ENCODE peak calls at places on chromosomes 13 and 19, in four cellular contexts. One of them, this sample, is unnamed.

GRCh38 chr19:47573076-47574026 is at the start of gene ZNF541:
- DNase-seq in activated naive CD8-positive, alpha-beta T cell treated with anti-CD3 and anti-CD28 coated beads for 36 hours: peak
- DNase-seq in colonic mucosa: peak
- DNase-seq in CD4-positive, alpha-beta T cell: peak
- DNase-seq in this sample: peak

GRCh38 chr19:45179063-45179847 is 671 bp downstream of the BLOC1S3 start:
- DNase-seq in colonic mucosa: no peak
- DNase-seq in CD4-positive, alpha-beta T cell: no peak
- DNase-seq in activated naive CD8-positive, alpha-beta T cell treated with anti-CD3 and anti-CD28 coated beads for 36 hours: peak
- DNase-seq in this sample: peak

GRCh38 chr19:47274891-47275865 is 493 bp downstream of the INAFM1 start:
- DNase-seq in CD4-positive, alpha-beta T cell: peak
- DNase-seq in activated naive CD8-positive, alpha-beta T cell treated with anti-CD3 and anti-CD28 coated beads for 36 hours: no peak
- DNase-seq in colonic mucosa: no peak
- DNase-seq in this sample: no peak

GRCh38 chr13:33208290-33208990 is 77.1 kb downstream of the STARD13 start:
- DNase-seq in activated naive CD8-positive, alpha-beta T cell treated with anti-CD3 and anti-CD28 coated beads for 36 hours: no peak
- DNase-seq in CD4-positive, alpha-beta T cell: no peak
- DNase-seq in colonic mucosa: peak
- DNase-seq in this sample: no peak

GRCh38 chr19:1161716-1162115 is 12.4 kb downstream of the SBNO2 start:
- DNase-seq in colonic mucosa: no peak
- DNase-seq in activated naive CD8-positive, alpha-beta T cell treated with anti-CD3 and anti-CD28 coated beads for 36 hours: no peak
- DNase-seq in CD4-positive, alpha-beta T cell: no peak
- DNase-seq in this sample: no peak

GRCh38 chr19:18100710-18101109 is 3.1 kb downstream of the MAST3 start:
- DNase-seq in colonic mucosa: no peak
- DNase-seq in CD4-positive, alpha-beta T cell: no peak
- DNase-seq in activated naive CD8-positive, alpha-beta T cell treated with anti-CD3 and anti-CD28 coated beads for 36 hours: no peak
- DNase-seq in this sample: no peak

GRCh38 chr13:65112123-65113075 is 2117.7 kb downstream of the PCDH9 start:
- DNase-seq in colonic mucosa: no peak
- DNase-seq in activated naive CD8-positive, alpha-beta T cell treated with anti-CD3 and anti-CD28 coated beads for 36 hours: no peak
- DNase-seq in CD4-positive, alpha-beta T cell: no peak
- DNase-seq in this sample: no peak

GRCh38 chr13:26847281-26847680 is 86.7 kb upstream of the GPR12 start:
- DNase-seq in activated naive CD8-positive, alpha-beta T cell treated with anti-CD3 and anti-CD28 coated beads for 36 hours: no peak
- DNase-seq in colonic mucosa: no peak
- DNase-seq in CD4-positive, alpha-beta T cell: no peak
- DNase-seq in this sample: no peak

GRCh38 chr19:31546561-31546960 is 197.3 kb upstream of the TSHZ3 start:
- DNase-seq in CD4-positive, alpha-beta T cell: no peak
- DNase-seq in colonic mucosa: no peak
- DNase-seq in activated naive CD8-positive, alpha-beta T cell treated with anti-CD3 and anti-CD28 coated beads for 36 hours: no peak
- DNase-seq in this sample: no peak

GRCh38 chr13:24605923-24606372 is 74.3 kb upstream of the ATP12A start:
- DNase-seq in activated naive CD8-positive, alpha-beta T cell treated with anti-CD3 and anti-CD28 coated beads for 36 hours: no peak
- DNase-seq in CD4-positive, alpha-beta T cell: no peak
- DNase-seq in colonic mucosa: no peak
- DNase-seq in this sample: no peak

GRCh38 chr19:1163283-1163933 is 10.7 kb downstream of the SBNO2 start:
- DNase-seq in activated naive CD8-positive, alpha-beta T cell treated with anti-CD3 and anti-CD28 coated beads for 36 hours: no peak
- DNase-seq in colonic mucosa: no peak
- DNase-seq in CD4-positive, alpha-beta T cell: no peak
- DNase-seq in this sample: no peak

GRCh38 chr13:93286047-93286446 is 59.4 kb downstream of the GPC6 start:
- DNase-seq in activated naive CD8-positive, alpha-beta T cell treated with anti-CD3 and anti-CD28 coated beads for 36 hours: no peak
- DNase-seq in colonic mucosa: no peak
- DNase-seq in CD4-positive, alpha-beta T cell: no peak
- DNase-seq in this sample: no peak

GRCh38 chr19:7565332-7565731 is 29.8 kb downstream of the PNPLA6 start:
- DNase-seq in CD4-positive, alpha-beta T cell: no peak
- DNase-seq in colonic mucosa: no peak
- DNase-seq in activated naive CD8-positive, alpha-beta T cell treated with anti-CD3 and anti-CD28 coated beads for 36 hours: no peak
- DNase-seq in this sample: no peak

GRCh38 chr13:114097893-114098688 is 34.3 kb downstream of the RASA3 start:
- DNase-seq in activated naive CD8-positive, alpha-beta T cell treated with anti-CD3 and anti-CD28 coated beads for 36 hours: no peak
- DNase-seq in colonic mucosa: no peak
- DNase-seq in CD4-positive, alpha-beta T cell: peak
- DNase-seq in this sample: no peak

GRCh38 chr13:36736119-36736726 is 62.4 kb downstream of the SERTM1 start:
- DNase-seq in colonic mucosa: peak
- DNase-seq in activated naive CD8-positive, alpha-beta T cell treated with anti-CD3 and anti-CD28 coated beads for 36 hours: peak
- DNase-seq in CD4-positive, alpha-beta T cell: no peak
- DNase-seq in this sample: no peak

GRCh38 chr13:42272115-42272756 is at the start of gene AKAP11:
- DNase-seq in activated naive CD8-positive, alpha-beta T cell treated with anti-CD3 and anti-CD28 coated beads for 36 hours: peak
- DNase-seq in CD4-positive, alpha-beta T cell: peak
- DNase-seq in colonic mucosa: peak
- DNase-seq in this sample: peak

GRCh38 chr13:92963029-92963428 is 263.6 kb upstream of the GPC6 start:
- DNase-seq in activated naive CD8-positive, alpha-beta T cell treated with anti-CD3 and anti-CD28 coated beads for 36 hours: no peak
- DNase-seq in CD4-positive, alpha-beta T cell: no peak
- DNase-seq in colonic mucosa: no peak
- DNase-seq in this sample: no peak

GRCh38 chr13:47215741-47216140 is 318.9 kb upstream of the HTR2A start:
- DNase-seq in CD4-positive, alpha-beta T cell: no peak
- DNase-seq in colonic mucosa: no peak
- DNase-seq in activated naive CD8-positive, alpha-beta T cell treated with anti-CD3 and anti-CD28 coated beads for 36 hours: no peak
- DNase-seq in this sample: no peak

GRCh38 chr13:113562085-113562749 is 22.3 kb upstream of the TFDP1 start:
- DNase-seq in CD4-positive, alpha-beta T cell: no peak
- DNase-seq in activated naive CD8-positive, alpha-beta T cell treated with anti-CD3 and anti-CD28 coated beads for 36 hours: peak
- DNase-seq in colonic mucosa: peak
- DNase-seq in this sample: no peak

GRCh38 chr19:29759359-29759758 is 44.3 kb upstream of the C19orf12 start:
- DNase-seq in colonic mucosa: no peak
- DNase-seq in CD4-positive, alpha-beta T cell: no peak
- DNase-seq in activated naive CD8-positive, alpha-beta T cell treated with anti-CD3 and anti-CD28 coated beads for 36 hours: no peak
- DNase-seq in this sample: no peak

GRCh38 chr13:66425741-66426140 is 804.4 kb downstream of the PCDH9 start:
- DNase-seq in CD4-positive, alpha-beta T cell: no peak
- DNase-seq in colonic mucosa: no peak
- DNase-seq in activated naive CD8-positive, alpha-beta T cell treated with anti-CD3 and anti-CD28 coated beads for 36 hours: no peak
- DNase-seq in this sample: no peak

GRCh38 chr19:36528921-36529518 is 949 bp upstream of the ZNF260 start:
- DNase-seq in activated naive CD8-positive, alpha-beta T cell treated with anti-CD3 and anti-CD28 coated beads for 36 hours: peak
- DNase-seq in colonic mucosa: no peak
- DNase-seq in CD4-positive, alpha-beta T cell: no peak
- DNase-seq in this sample: no peak

GRCh38 chr19:1650627-1651009 is 1.8 kb downstream of the TCF3 start:
- DNase-seq in CD4-positive, alpha-beta T cell: no peak
- DNase-seq in activated naive CD8-positive, alpha-beta T cell treated with anti-CD3 and anti-CD28 coated beads for 36 hours: peak
- DNase-seq in colonic mucosa: no peak
- DNase-seq in this sample: no peak

GRCh38 chr19:31253816-31254551 is 95.3 kb downstream of the TSHZ3 start:
- DNase-seq in activated naive CD8-positive, alpha-beta T cell treated with anti-CD3 and anti-CD28 coated beads for 36 hours: no peak
- DNase-seq in colonic mucosa: no peak
- DNase-seq in CD4-positive, alpha-beta T cell: no peak
- DNase-seq in this sample: no peak

GRCh38 chr13:29958476-29958875 is 108.1 kb upstream of the UBL3 start:
- DNase-seq in activated naive CD8-positive, alpha-beta T cell treated with anti-CD3 and anti-CD28 coated beads for 36 hours: no peak
- DNase-seq in colonic mucosa: no peak
- DNase-seq in CD4-positive, alpha-beta T cell: no peak
- DNase-seq in this sample: no peak

GRCh38 chr13:114073881-114074551 is 58.4 kb downstream of the RASA3 start:
- DNase-seq in colonic mucosa: no peak
- DNase-seq in activated naive CD8-positive, alpha-beta T cell treated with anti-CD3 and anti-CD28 coated beads for 36 hours: no peak
- DNase-seq in CD4-positive, alpha-beta T cell: no peak
- DNase-seq in this sample: no peak

GRCh38 chr13:50080856-50081105 is 65.5 kb downstream of the KCNRG start:
- DNase-seq in colonic mucosa: no peak
- DNase-seq in CD4-positive, alpha-beta T cell: no peak
- DNase-seq in activated naive CD8-positive, alpha-beta T cell treated with anti-CD3 and anti-CD28 coated beads for 36 hours: no peak
- DNase-seq in this sample: no peak